ENCODE peak calls at places on chromosomes 12 and 14, in five cellular contexts. L is sigmoid colon, Y is body of pancreas, I is heart left ventricle, R is IMR-90. P is an unnamed sample.

GRCh38 chr12:52971701-52972329 is 22.9 kb downstream of the KRT18 start:
- DNase-seq in L (no peak), Y (peak), I (no peak), R (peak), P (no peak)

GRCh38 chr14:81298911-81299310 is 78.2 kb upstream of the GTF2A1 start:
- DNase-seq in L (no peak), Y (no peak), I (no peak), R (no peak), P (no peak)

GRCh38 chr14:22174412-22174811 is 414.6 kb downstream of the DAD1 start:
- DNase-seq in L (no peak), Y (no peak), I (no peak), R (no peak), P (no peak)

GRCh38 chr12:34402899-34403705 is 380.8 kb downstream of the ALG10 start:
- DNase-seq in L (peak), Y (peak), I (peak), R (no peak), P (peak)

GRCh38 chr12:108825205-108825950 is 32.0 kb downstream of the SSH1 start:
- DNase-seq in L (no peak), Y (no peak), I (no peak), R (peak), P (no peak)

GRCh38 chr14:52268191-52269061 is 928 bp downstream of the PTGDR start:
- DNase-seq in L (no peak), Y (no peak), I (peak), R (peak), P (no peak)

GRCh38 chr14:104690266-104690711 is 871 bp downstream of the INF2 start:
- DNase-seq in L (no peak), Y (no peak), I (peak), R (no peak), P (no peak)

GRCh38 chr12:53866727-53867126 is 71.9 kb upstream of the HOXC13 start:
- DNase-seq in L (no peak), Y (no peak), I (no peak), R (no peak), P (no peak)

GRCh38 chr14:84477996-84478395 is 1051.9 kb upstream of the FLRT2 start:
- DNase-seq in L (no peak), Y (no peak), I (no peak), R (no peak), P (no peak)

GRCh38 chr12:22627351-22627750 is 2.4 kb downstream of the ETNK1 start:
- DNase-seq in L (no peak), Y (no peak), I (no peak), R (no peak), P (no peak)

GRCh38 chr14:20472566-20473206 is 3.5 kb downstream of the PNP start:
- DNase-seq in L (no peak), Y (no peak), I (no peak), R (no peak), P (no peak)
- TF ChIP-seq POLR2A in L (no peak), Y (no peak), I (no peak), R (no peak), P (no peak)

GRCh38 chr12:39294712-39295111 is 148.2 kb downstream of the KIF21A start:
- DNase-seq in L (no peak), Y (no peak), I (no peak), R (no peak), P (no peak)
- H3K4me3 ChIP-seq in L (no peak), Y (no peak), I (no peak), R (no peak), P (no peak)

GRCh38 chr14:61764342-61765122 is 2.3 kb downstream of the SNAPC1 start:
- DNase-seq in L (no peak), Y (no peak), I (no peak), R (no peak), P (no peak)
- H3K27ac ChIP-seq in L (no peak), Y (no peak), I (peak), R (no peak), P (no peak)

GRCh38 chr14:92846162-92846897 is 52.2 kb downstream of the GOLGA5 start:
- DNase-seq in L (no peak), Y (peak), I (no peak), R (peak), P (no peak)
- TF ChIP-seq POLR2A in L (no peak), Y (no peak), I (no peak), R (no peak), P (no peak)

DNA sequence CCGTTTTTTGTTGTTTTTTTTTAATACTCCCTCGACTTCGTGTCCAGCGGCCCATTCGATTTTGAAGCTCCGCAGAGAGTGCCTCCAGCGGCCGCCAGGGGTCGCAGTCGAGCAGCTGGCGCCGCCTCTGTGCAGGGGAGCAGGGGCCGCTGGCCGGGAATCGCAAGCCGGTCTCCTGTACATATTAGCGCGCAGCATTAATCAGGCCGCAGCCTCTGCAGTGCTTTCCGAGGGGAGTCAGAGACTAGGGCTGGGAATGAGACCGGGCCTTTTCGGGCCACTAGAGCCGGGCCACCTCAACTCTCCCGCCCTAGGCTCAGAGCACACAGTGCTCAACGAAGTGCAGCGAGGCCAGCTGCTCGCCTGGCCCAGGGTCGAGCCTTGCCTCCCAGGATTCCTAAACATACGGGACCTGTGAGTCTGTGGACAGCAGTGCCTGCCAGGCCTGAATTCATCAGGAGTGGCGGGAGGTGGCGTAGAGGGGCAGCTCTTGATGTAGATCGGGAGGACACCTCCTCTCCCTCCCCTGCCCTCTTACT is 81.8 kb downstream of the EMP1 start:
- DNase-seq in L (peak), Y (peak), I (peak), R (peak), P (peak)
- H3K4me3 ChIP-seq in L (no peak), Y (no peak), I (no peak), R (no peak), P (no peak)

GRCh38 chr12:50390284-50390683 is 6.1 kb downstream of the FAM186A start:
- DNase-seq in L (no peak), Y (no peak), I (no peak), R (peak), P (no peak)
- H3K27ac ChIP-seq in L (no peak), Y (no peak), I (no peak), R (no peak), P (no peak)

GRCh38 chr12:107319536-107320030 is 226.2 kb upstream of the CRY1 start:
- DNase-seq in L (no peak), Y (no peak), I (peak), R (no peak), P (no peak)

GRCh38 chr12:107318804-107319535 is 225.6 kb upstream of the CRY1 start:
- DNase-seq in L (no peak), Y (peak), I (peak), R (peak), P (no peak)

GRCh38 chr12:107320929-107321618 is 227.7 kb upstream of the CRY1 start:
- DNase-seq in L (no peak), Y (no peak), I (peak), R (peak), P (no peak)

GRCh38 chr12:107322063-107322462 is 228.7 kb upstream of the CRY1 start:
- DNase-seq in L (no peak), Y (no peak), I (no peak), R (no peak), P (no peak)

DNA sequence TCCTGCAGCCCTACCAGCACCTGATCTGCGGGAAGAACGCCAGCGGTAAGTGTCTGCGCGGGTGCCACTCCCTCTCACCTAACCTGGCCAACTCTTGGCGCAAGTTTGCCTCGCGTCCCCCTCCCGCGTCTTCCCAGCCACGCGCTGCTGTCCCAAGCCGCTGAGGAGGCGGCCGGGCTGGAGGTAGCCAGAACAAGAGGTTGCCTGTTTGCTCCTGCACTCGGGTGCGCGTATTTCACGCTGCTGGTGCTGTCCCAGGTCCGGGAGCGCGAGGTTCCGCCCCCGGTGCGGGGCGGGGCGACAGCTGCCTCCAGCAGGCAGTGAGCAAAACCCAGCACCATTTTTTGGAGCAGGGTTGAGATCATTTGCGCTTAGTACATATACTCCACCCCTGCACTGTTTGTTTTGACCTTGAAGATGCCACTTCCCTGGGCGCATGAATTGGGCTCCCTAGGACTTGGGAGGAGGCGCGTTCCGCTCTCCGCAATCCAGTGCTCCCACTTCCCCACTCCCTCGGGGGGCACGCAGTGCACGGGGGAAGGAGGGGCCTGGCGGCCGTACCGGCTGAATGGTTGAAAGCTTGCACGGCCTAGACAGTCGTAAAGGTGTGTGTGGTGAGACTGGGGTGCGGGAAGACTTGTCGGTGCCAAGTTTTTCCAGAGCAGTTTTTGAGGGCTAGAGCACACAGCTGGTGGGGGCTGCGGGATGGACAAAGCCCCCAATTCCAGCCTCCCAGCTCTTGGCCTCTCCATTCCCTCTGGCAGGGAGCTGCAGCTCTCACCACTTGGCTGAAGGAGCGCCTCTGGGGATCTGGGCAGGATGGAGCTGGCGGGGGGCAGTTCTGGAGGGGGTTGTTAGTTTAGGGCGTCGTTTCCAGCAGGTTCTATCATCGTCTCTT is 226.9 kb upstream of the CRY1 start:
- DNase-seq in L (no peak), Y (peak), I (peak), R (peak), P (no peak)
- TF ChIP-seq POLR2A in L (no peak), Y (no peak), I (no peak), R (no peak), P (no peak)

GRCh38 chr14:77914073-77914721 is 114.3 kb downstream of the ADCK1 start:
- DNase-seq in L (no peak), Y (no peak), I (no peak), R (no peak), P (no peak)
- H3K4me3 ChIP-seq in L (no peak), Y (no peak), I (no peak), R (no peak), P (no peak)

GRCh38 chr14:68935761-68936209 is 43.3 kb downstream of the ACTN1 start:
- DNase-seq in L (peak), Y (peak), I (no peak), R (no peak), P (no peak)
- H3K27ac ChIP-seq in L (peak), Y (peak), I (peak), R (peak), P (peak)

P was measured in ovary.